ENCODE peak calls at places on chromosomes 5 and 9, in seven cellular contexts. D is body of pancreas, E is thyroid gland, L is A549, V is suprapubic skin, G is spleen, A is uterus. F is an unnamed sample.

GRCh38 chr9:69931340-69931739 is 110.7 kb downstream of the CFAP95 start:
- DNase-seq in D (no peak), E (no peak), L (no peak), V (no peak), G (no peak), A (no peak), F (no peak)

GRCh38 chr5:142478116-142478515 is 153.3 kb upstream of the SPRY4 start:
- DNase-seq in D (no peak), E (no peak), L (no peak), V (no peak), G (no peak), A (no peak), F (no peak)

GRCh38 chr5:143182901-143183820 is 220.3 kb downstream of the NR3C1 start:
- DNase-seq in D (no peak), E (no peak), L (no peak), V (no peak), G (no peak), A (no peak), F (no peak)

GRCh38 chr9:81716409-81716808 is 27.1 kb upstream of the TLE1 start:
- DNase-seq in D (no peak), E (no peak), L (no peak), V (no peak), G (no peak), A (no peak), F (peak)

GRCh38 chr9:127223810-127224177 is 40.8 kb upstream of the GARNL3 start:
- DNase-seq in D (peak), E (no peak), L (no peak), V (no peak), G (peak), A (peak), F (no peak)

GRCh38 chr9:110217656-110218099 is 9.7 kb upstream of the C9orf152 start:
- DNase-seq in D (no peak), E (peak), L (no peak), V (no peak), G (no peak), A (peak), F (no peak)

GRCh38 chr9:113651896-113652295 is 188.4 kb downstream of the RGS3 start:
- DNase-seq in D (no peak), E (no peak), L (no peak), V (peak), G (peak), A (no peak), F (no peak)

GRCh38 chr5:143102414-143102813 is 301.1 kb downstream of the NR3C1 start:
- DNase-seq in D (no peak), E (peak), L (no peak), V (peak), G (no peak), A (no peak), F (no peak)

GRCh38 chr5:115480245-115480644 is 64.3 kb downstream of the FEM1C start:
- DNase-seq in D (no peak), E (no peak), L (no peak), V (no peak), G (no peak), A (no peak), F (no peak)

GRCh38 chr9:126745574-126746411 is 59.0 kb upstream of the ZBTB43 start:
- DNase-seq in D (no peak), E (no peak), L (no peak), V (no peak), G (no peak), A (no peak), F (no peak)

GRCh38 chr9:134787601-134788531 is 92.7 kb upstream of the FCN2 start:
- DNase-seq in D (no peak), E (no peak), L (no peak), V (no peak), G (no peak), A (no peak), F (no peak)

GRCh38 chr5:169700611-169701010 is 63.5 kb downstream of the DOCK2 start:
- DNase-seq in D (no peak), E (no peak), L (no peak), V (no peak), G (no peak), A (no peak), F (no peak)

GRCh38 chr9:89598926-89599325 is 5.9 kb upstream of the GADD45G start:
- DNase-seq in D (no peak), E (no peak), L (no peak), V (no peak), G (no peak), A (no peak), F (no peak)

GRCh38 chr9:17005085-17005484 is 129.8 kb upstream of the CNTLN start:
- DNase-seq in D (peak), E (peak), L (no peak), V (no peak), G (no peak), A (peak), F (no peak)

GRCh38 chr9:128702949-128703615 is 779 bp downstream of the PKN3 start:
- DNase-seq in D (peak), E (peak), L (peak), V (peak), G (peak), A (peak), F (no peak)

GRCh38 chr5:39072915-39073758 is 1.1 kb downstream of the RICTOR start:
- DNase-seq in D (peak), E (peak), L (no peak), V (no peak), G (no peak), A (peak), F (no peak)

GRCh38 chr5:137344723-137345322 is 154.3 kb downstream of the SPOCK1 start:
- DNase-seq in D (peak), E (peak), L (peak), V (no peak), G (no peak), A (no peak), F (peak)

GRCh38 chr9:107782381-107782780 is 292.8 kb upstream of the KLF4 start:
- DNase-seq in D (no peak), E (no peak), L (no peak), V (no peak), G (no peak), A (no peak), F (no peak)

GRCh38 chr5:78741014-78741413 is 92.4 kb upstream of the LHFPL2 start:
- DNase-seq in D (no peak), E (no peak), L (no peak), V (no peak), G (no peak), A (no peak), F (no peak)

GRCh38 chr9:23663536-23663935 is 162.5 kb downstream of the ELAVL2 start:
- DNase-seq in D (no peak), E (no peak), L (no peak), V (no peak), G (no peak), A (no peak), F (no peak)

GRCh38 chr9:99075246-99075912 is 29.5 kb upstream of the TGFBR1 start:
- DNase-seq in D (no peak), E (no peak), L (no peak), V (no peak), G (no peak), A (no peak), F (peak)
- TF ChIP-seq POLR2A in D (no peak), E (no peak), L (no peak), V (no peak), G (no peak), A (no peak), F (no peak)

GRCh38 chr5:31380049-31380448 is 151.8 kb downstream of the DROSHA start:
- DNase-seq in D (no peak), E (no peak), L (no peak), V (no peak), G (no peak), A (no peak), F (no peak)

GRCh38 chr5:31378136-31378535 is 153.8 kb downstream of the DROSHA start:
- DNase-seq in D (no peak), E (no peak), L (no peak), V (no peak), G (no peak), A (no peak), F (no peak)

GRCh38 chr5:31375999-31376720 is 155.7 kb downstream of the DROSHA start:
- DNase-seq in D (no peak), E (no peak), L (no peak), V (no peak), G (no peak), A (no peak), F (no peak)

GRCh38 chr5:31378838-31379237 is 153.1 kb downstream of the DROSHA start:
- DNase-seq in D (no peak), E (no peak), L (no peak), V (no peak), G (no peak), A (no peak), F (no peak)

DNA sequence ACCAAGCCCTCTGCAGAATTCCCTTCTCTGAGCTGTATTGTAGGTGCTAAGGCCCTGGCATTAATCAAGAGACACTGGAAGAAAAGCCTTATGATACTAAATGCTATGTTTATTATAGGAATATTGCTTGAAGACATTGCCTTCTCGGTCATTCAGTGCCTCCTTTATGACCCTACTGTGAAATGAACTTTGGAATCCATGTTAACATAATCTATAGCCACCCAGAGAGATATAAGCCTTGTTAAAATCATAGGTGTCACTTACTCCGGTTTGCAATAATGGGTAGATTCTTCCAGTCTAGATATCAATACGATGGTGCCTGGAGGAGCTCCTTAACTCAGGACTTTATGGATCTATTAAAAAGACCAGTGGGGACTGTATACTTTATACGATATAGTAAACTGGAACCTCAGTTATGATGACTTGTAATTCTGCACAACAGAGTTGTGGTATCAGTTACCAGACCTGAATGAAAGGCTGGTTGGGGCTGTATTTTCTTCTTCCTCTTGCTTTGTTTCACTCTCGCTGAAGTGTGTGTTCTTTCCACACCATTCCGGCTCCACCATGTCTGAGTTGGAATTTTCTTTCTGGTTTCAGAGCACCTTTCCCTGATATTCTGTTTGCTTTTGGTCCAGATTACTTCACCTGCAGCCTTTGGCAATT is 154.5 kb downstream of the DROSHA start:
- DNase-seq in D (no peak), E (no peak), L (no peak), V (no peak), G (no peak), A (no peak), F (no peak)
- TF ChIP-seq POLR2A in D (no peak), E (no peak), L (no peak), V (no peak), G (no peak), A (no peak), F (no peak)

GRCh38 chr5:95986937-95987520 is 25.4 kb upstream of the ELL2 start:
- DNase-seq in D (peak), E (no peak), L (no peak), V (no peak), G (no peak), A (no peak), F (no peak)
- TF ChIP-seq POLR2A in D (peak), E (no peak), L (no peak), V (no peak), G (no peak), A (no peak), F (no peak)

GRCh38 chr5:73544429-73545402 is 20.7 kb downstream of the ANKRA2 start:
- DNase-seq in D (peak), E (peak), L (no peak), V (no peak), G (no peak), A (peak), F (no peak)
- TF ChIP-seq POLR2A in D (no peak), E (no peak), L (no peak), V (no peak), G (no peak), A (no peak), F (no peak)

DNA sequence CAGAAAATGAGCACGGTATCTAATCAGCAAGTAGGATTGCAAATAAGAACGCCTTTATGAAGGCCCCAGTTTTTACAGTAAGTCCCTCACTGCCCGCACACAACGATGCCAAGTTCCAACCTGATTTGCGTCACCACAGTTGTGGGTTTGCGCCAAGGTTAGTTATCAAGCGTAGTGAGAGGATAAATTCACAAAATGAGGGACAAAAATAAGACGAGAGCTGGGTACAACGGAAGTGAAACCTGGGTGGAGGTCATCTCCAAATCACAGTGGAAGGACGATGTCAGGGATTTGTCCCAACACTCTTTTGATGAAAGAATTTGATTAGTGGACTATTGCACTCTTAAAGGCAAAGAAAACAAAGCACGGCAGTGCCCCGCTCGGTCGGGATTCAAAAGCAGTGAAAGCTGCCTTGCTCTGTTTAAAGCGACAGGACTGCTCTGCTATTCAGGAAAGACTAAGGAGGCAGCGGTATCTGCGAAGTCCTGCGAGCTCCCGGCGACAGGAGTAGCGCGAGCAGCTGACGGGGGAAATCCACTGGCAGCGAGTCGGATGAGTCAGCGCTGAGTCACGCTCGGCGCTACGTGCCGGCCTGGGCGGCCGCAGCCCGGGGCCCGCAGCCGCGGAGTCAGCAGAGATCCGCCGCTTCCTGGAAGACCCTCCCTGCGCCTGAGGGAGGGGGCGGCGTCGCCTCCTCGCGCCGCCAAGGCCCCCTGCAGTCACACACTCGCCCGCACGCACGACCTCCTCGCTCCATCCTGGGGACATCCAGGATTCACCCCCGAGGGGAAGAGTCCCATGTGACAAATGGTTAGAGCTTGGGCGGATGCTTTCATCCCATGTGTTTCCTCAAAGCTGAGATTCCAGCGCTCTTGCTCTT is 102.8 kb downstream of the ARRDC3 start:
- DNase-seq in D (peak), E (peak), L (peak), V (peak), G (peak), A (peak), F (peak)
- TF ChIP-seq POLR2A in D (peak), E (no peak), L (peak), V (peak), G (no peak), A (peak), F (peak)

GRCh38 chr5:151019331-151019730 is 1.1 kb upstream of the GPX3 start:
- DNase-seq in D (no peak), E (peak), L (no peak), V (no peak), G (no peak), A (no peak), F (no peak)

GRCh38 chr5:151021771-151022170 is 1.4 kb downstream of the GPX3 start:
- DNase-seq in D (no peak), E (no peak), L (no peak), V (no peak), G (no peak), A (no peak), F (no peak)

GRCh38 chr5:151022511-151023018 is 2.2 kb downstream of the GPX3 start:
- DNase-seq in D (no peak), E (peak), L (no peak), V (no peak), G (no peak), A (no peak), F (no peak)

GRCh38 chr5:151018846-151019245 is 1.5 kb upstream of the GPX3 start:
- DNase-seq in D (no peak), E (no peak), L (no peak), V (no peak), G (no peak), A (no peak), F (no peak)

GRCh38 chr5:151020304-151021031 is at the start of gene GPX3:
- DNase-seq in D (peak), E (peak), L (peak), V (peak), G (peak), A (peak), F (peak)
- TF ChIP-seq POLR2A in D (peak), E (peak), L (peak), V (no peak), G (peak), A (peak), F (peak)

DNA sequence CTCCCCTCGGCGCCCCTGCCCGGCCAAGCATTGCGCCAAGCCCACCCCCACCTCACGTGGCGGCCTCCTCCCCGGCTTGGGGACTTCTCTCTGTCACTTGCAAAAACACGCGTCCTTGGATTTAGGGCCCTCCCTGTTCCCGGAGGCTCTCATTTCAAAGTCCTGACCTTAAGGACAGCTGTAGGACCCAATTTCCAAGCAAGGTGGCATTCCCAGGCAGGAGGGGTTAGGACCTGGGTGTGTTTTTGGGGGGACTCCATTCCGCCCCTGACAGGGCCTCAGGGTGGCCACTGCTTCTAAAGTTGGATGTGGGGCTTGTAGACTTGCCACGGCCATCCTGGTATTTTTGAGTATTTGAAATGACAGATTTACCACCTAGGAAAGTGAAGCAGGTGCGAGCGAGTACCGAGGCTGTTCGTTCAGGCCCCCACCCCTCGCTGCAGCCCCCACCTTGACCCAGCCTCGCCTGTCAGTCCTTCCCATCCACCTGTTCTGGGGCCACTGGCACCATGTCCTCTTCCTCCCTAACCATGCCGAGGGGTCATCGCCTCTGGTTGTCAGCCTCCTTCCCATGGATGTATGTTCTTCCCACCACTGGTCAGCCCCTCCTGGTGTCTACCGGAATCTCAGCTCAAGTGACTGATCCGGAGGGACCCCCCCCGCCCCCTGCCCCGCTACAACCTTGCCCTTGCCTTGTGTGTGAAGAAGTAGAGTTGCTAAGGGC is 52.4 kb downstream of the MRPL36 start:
- DNase-seq in D (no peak), E (no peak), L (no peak), V (peak), G (peak), A (peak), F (no peak)
- TF ChIP-seq POLR2A in D (no peak), E (no peak), L (no peak), V (no peak), G (no peak), A (no peak), F (no peak)

F was measured in H54.